ENCODE peak calls at places on chromosomes 13 and 19, in seven cellular contexts. O is lung; D is activated CD4-positive, alpha-beta memory T cell treated with anti-CD3 and anti-CD28 coated beads, Interleukin-2, amount 10 ng/mL, durations not matched to agents 7 days and 5 days; H is CD4-positive, alpha-beta T cell; P is ascending aorta; T is neuronal stem cell; S is mucosa of descending colon. U is an unnamed sample.

GRCh38 chr19:1163934-1164683 is 10.0 kb downstream of the SBNO2 start:
- DNase-seq in O (no peak), D (no peak), H (no peak), P (no peak), T (no peak), S (no peak), U (no peak)

GRCh38 chr13:30175166-30175565 is 132.2 kb downstream of the KATNAL1 start:
- DNase-seq in O (no peak), D (no peak), H (no peak), P (no peak), T (no peak), S (no peak), U (no peak)

GRCh38 chr13:28001837-28002473 is 13.5 kb upstream of the URAD start:
- DNase-seq in O (no peak), D (no peak), H (no peak), P (no peak), T (no peak), S (no peak), U (peak; percentile 57)

GRCh38 chr19:28794301-28794700 is 418.6 kb downstream of the UQCRFS1 start:
- DNase-seq in O (no peak), D (no peak), H (no peak), P (no peak), T (no peak), S (no peak), U (no peak)

GRCh38 chr19:16470911-16471811 is 609 bp downstream of the EPS15L1 start:
- DNase-seq in O (no peak), D (peak; percentile 41), H (peak; percentile 12), P (no peak), T (no peak), S (peak; percentile 60), U (peak; percentile 39)

GRCh38 chr13:51822106-51822840 is 18.3 kb upstream of the DHRS12 start:
- DNase-seq in O (no peak), D (no peak), H (peak; percentile 20), P (no peak), T (no peak), S (no peak), U (no peak)

GRCh38 chr13:37138169-37138568 is 32.7 kb upstream of the CSNK1A1L start:
- DNase-seq in O (no peak), D (no peak), H (no peak), P (no peak), T (no peak), S (no peak), U (peak; percentile 37)

GRCh38 chr13:98297043-98297442 is 120.0 kb upstream of the RNF113B start:
- DNase-seq in O (no peak), D (no peak), H (no peak), P (no peak), T (no peak), S (no peak), U (no peak)

GRCh38 chr19:19711934-19712828 is 20.7 kb downstream of the ZNF14 start:
- DNase-seq in O (no peak), D (no peak), H (no peak), P (no peak), T (no peak), S (no peak), U (peak; percentile 12)

GRCh38 chr13:33323766-33324525 is 38.4 kb upstream of the STARD13 start:
- DNase-seq in O (no peak), D (no peak), H (no peak), P (no peak), T (no peak), S (no peak), U (no peak)

GRCh38 chr19:52621376-52621775 is 16.8 kb downstream of the ZNF83 start:
- DNase-seq in O (no peak), D (no peak), H (no peak), P (no peak), T (no peak), S (no peak), U (no peak)

GRCh38 chr19:852136-853013 is at the start of gene ELANE:
- DNase-seq in O (no peak), D (no peak), H (no peak), P (no peak), T (no peak), S (peak; percentile 51), U (no peak)

GRCh38 chr13:92175330-92175729 is 776.9 kb downstream of the GPC5 start:
- DNase-seq in O (no peak), D (no peak), H (no peak), P (no peak), T (peak; percentile 14), S (no peak), U (peak; percentile 45)

GRCh38 chr13:113616281-113616906 is 31.8 kb downstream of the TFDP1 start:
- DNase-seq in O (no peak), D (no peak), H (no peak), P (no peak), T (no peak), S (peak; percentile 40), U (no peak)

GRCh38 chr13:72716776-72717175 is 10.7 kb downstream of the MZT1 start:
- DNase-seq in O (no peak), D (no peak), H (no peak), P (no peak), T (no peak), S (no peak), U (peak; percentile 5)

GRCh38 chr13:99313941-99314340 is 6.7 kb upstream of the GPR183 start:
- DNase-seq in O (no peak), D (no peak), H (no peak), P (no peak), T (no peak), S (no peak), U (peak; percentile 21)

GRCh38 chr19:6232567-6232966 is 47.2 kb downstream of the MLLT1 start:
- DNase-seq in O (no peak), D (no peak), H (no peak), P (no peak), T (no peak), S (no peak), U (no peak)

GRCh38 chr13:30659980-30660379 is 42.3 kb downstream of the USPL1 start:
- DNase-seq in O (no peak), D (no peak), H (no peak), P (no peak), T (no peak), S (no peak), U (no peak)

GRCh38 chr13:94188173-94188869 is 291.2 kb downstream of the DCT start:
- DNase-seq in O (no peak), D (no peak), H (no peak), P (no peak), T (no peak), S (no peak), U (no peak)

GRCh38 chr19:597406-598315 is 8.0 kb downstream of the HCN2 start:
- DNase-seq in O (no peak), D (peak; percentile 30), H (no peak), P (no peak), T (no peak), S (no peak), U (no peak)

GRCh38 chr19:39937792-39938191 is 3.4 kb upstream of the FCGBP start:
- DNase-seq in O (no peak), D (no peak), H (no peak), P (no peak), T (no peak), S (no peak), U (no peak)

GRCh38 chr13:44188257-44188656 is 185.4 kb upstream of the SERP2 start:
- DNase-seq in O (no peak), D (no peak), H (no peak), P (no peak), T (no peak), S (no peak), U (peak; percentile 10)

GRCh38 chr19:50328257-50329145 is 676 bp downstream of the KCNC3 start:
- DNase-seq in O (no peak), D (no peak), H (no peak), P (no peak), T (no peak), S (peak; percentile 68), U (peak; percentile 78)

U was measured in DMS53.